ENCODE peak calls at places on chromosomes 2 and 18, in six cellular contexts. X is endothelial cell of umbilical vein, P is WTC11, I is K562, W is HepG2, D is H1. N is an unnamed sample.

GRCh38 chr2:134089454-134089853 is 164.4 kb upstream of the MGAT5 start:
- DNase-seq in P (no peak), D (no peak), X (no peak), I (no peak), W (peak; percentile 59), N (no peak)

GRCh38 chr2:105325389-105325963 is 4.1 kb downstream of the TGFBRAP1 start:
- DNase-seq in X (peak; percentile 97), P (no peak), I (no peak), W (no peak), D (no peak), N (no peak)

GRCh38 chr2:174607584-174607983 is 10.0 kb upstream of the WIPF1 start:
- DNase-seq in P (no peak), X (no peak), W (no peak), I (no peak), D (no peak), N (no peak)

GRCh38 chr2:47313728-47314127 is 89.2 kb upstream of the MSH2 start:
- DNase-seq in D (no peak), I (peak; percentile 24), W (no peak), P (peak; percentile 18), X (no peak), N (no peak)

GRCh38 chr18:65623686-65624085 is 127.1 kb upstream of the CDH7 start:
- DNase-seq in P (no peak), W (no peak), X (no peak), D (no peak), I (no peak), N (no peak)

GRCh38 chr2:236180831-236181453 is 12.8 kb upstream of the GBX2 start:
- DNase-seq in P (peak; percentile 78), W (peak; percentile 60), D (peak; percentile 84), X (peak; percentile 88), I (peak; percentile 64), N (peak; percentile 87)

GRCh38 chr2:83705146-83705545 is 753.9 kb downstream of the SUCLG1 start:
- DNase-seq in X (no peak), W (no peak), I (no peak), D (no peak), P (no peak), N (no peak)

GRCh38 chr2:62485780-62486765 is 19.9 kb downstream of the TMEM17 start:
- DNase-seq in P (no peak), D (no peak), W (peak; percentile 71), X (no peak), I (no peak), N (no peak)

GRCh38 chr2:23967846-23968245 is 27.6 kb downstream of the UBXN2A start:
- DNase-seq in D (no peak), I (no peak), X (no peak), P (no peak), W (no peak), N (no peak)

DNA sequence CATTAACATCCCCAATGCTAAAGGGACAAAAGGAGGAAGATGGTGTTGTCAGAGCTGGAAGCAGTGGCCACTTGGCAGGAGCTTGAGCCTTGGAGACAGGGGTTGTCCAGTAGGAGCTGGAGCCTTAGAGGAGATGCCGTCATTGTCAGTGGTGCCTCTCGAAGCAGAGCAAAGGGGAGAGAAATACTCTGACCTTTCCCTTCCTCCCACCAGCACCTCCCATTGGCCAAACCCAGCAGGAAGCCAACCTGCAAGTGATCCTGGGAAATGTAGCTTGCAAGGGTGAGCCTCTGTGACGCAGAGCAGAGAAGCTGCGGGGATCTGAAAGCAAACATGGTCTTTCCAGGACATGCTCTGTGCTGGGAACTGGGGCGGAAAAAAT is 33.7 kb upstream of the MRPL19 start:
- DNase-seq in D (no peak), X (no peak), I (no peak), P (no peak), W (no peak), N (no peak)
- TF ChIP-seq JUN in D (no peak), X (no peak), I (no peak), P (no peak), W (no peak), N (no peak)

GRCh38 chr2:212979799-212980198 is 171.6 kb downstream of the IKZF2 start:
- DNase-seq in X (no peak), W (no peak), P (no peak), I (no peak), D (no peak), N (no peak)
- TF ChIP-seq JUN in X (no peak), W (no peak), P (no peak), I (no peak), D (no peak), N (no peak)

GRCh38 chr2:71064754-71065621 is 3.5 kb upstream of the NAGK start:
- DNase-seq in X (no peak), D (no peak), W (no peak), I (no peak), P (no peak), N (no peak)

GRCh38 chr2:71064110-71064611 is 4.3 kb upstream of the NAGK start:
- DNase-seq in D (no peak), X (no peak), I (peak; percentile 17), W (no peak), P (no peak), N (no peak)

GRCh38 chr2:71063216-71063615 is 5.2 kb upstream of the NAGK start:
- DNase-seq in I (no peak), P (no peak), W (no peak), D (no peak), X (no peak), N (no peak)

GRCh38 chr2:71060211-71060610 is 8.2 kb upstream of the NAGK start:
- DNase-seq in D (no peak), W (no peak), I (no peak), X (no peak), P (no peak), N (no peak)

DNA sequence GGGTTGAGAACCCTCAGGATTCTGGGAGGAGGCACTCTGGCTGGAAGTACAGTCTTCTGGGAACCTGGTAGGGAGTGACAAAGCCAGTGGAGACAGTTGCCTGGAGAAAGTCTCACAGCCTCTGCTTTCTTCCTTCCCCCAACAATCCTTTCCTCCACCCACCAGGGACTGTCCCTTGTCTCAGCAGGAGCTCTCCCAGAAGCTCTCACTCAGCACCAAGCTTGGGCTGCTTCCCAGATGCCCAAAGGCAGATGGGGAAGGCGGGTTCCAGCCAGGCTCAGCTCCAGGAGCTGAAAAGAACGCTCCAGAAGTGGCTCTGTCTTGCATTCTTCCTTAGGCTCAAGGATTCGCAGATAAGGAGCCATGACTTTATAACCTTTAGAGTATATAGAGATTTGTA is 7.6 kb upstream of the NAGK start:
- DNase-seq in P (no peak), I (no peak), D (no peak), X (no peak), W (no peak), N (no peak)
- TF ChIP-seq JUN in P (no peak), I (no peak), D (no peak), X (no peak), W (no peak), N (no peak)

DNA sequence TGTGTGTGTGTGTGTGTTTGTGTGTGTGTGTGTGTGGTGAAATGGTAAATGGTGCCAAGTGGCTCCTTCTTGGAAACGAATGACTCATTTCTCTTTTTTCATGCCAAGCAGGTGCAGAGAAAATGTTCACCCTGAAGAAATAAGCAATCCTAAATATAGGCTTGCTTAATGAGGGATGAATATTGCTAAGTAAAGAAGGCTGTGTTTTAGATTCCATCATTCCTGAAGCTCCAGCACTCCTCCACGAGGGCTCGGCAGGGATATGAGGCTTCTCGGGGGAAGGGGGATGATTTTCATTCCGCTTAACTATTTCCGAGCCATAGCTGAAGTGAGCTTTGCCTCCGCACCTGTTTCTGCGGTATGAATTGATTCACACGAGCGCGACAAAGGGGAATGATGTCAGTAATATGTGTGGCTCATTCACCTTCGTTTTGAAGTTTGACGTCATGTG is 72.9 kb downstream of the TSN start:
- DNase-seq in W (no peak), X (no peak), D (no peak), I (no peak), P (no peak), N (no peak)
- TF ChIP-seq JUN in W (no peak), X (no peak), D (no peak), I (no peak), P (no peak), N (no peak)

GRCh38 chr2:42938671-42939370 is 146.4 kb upstream of the HAAO start:
- DNase-seq in X (no peak), P (no peak), D (no peak), I (no peak), W (no peak), N (no peak)

GRCh38 chr2:42937171-42937875 is 144.9 kb upstream of the HAAO start:
- DNase-seq in W (no peak), P (no peak), X (no peak), D (no peak), I (no peak), N (no peak)

GRCh38 chr2:42942214-42942989 is 150.0 kb upstream of the HAAO start:
- DNase-seq in P (no peak), W (peak; percentile 92), I (no peak), D (no peak), X (no peak), N (no peak)

GRCh38 chr2:42941633-42942176 is 149.3 kb upstream of the HAAO start:
- DNase-seq in P (no peak), W (peak; percentile 87), X (no peak), D (no peak), I (no peak), N (no peak)

GRCh38 chr2:42939411-42940206 is 147.2 kb upstream of the HAAO start:
- DNase-seq in P (no peak), X (peak; percentile 35), I (no peak), W (no peak), D (no peak), N (no peak)
- TF ChIP-seq JUN in P (no peak), X (no peak), I (no peak), W (no peak), D (no peak), N (no peak)

DNA sequence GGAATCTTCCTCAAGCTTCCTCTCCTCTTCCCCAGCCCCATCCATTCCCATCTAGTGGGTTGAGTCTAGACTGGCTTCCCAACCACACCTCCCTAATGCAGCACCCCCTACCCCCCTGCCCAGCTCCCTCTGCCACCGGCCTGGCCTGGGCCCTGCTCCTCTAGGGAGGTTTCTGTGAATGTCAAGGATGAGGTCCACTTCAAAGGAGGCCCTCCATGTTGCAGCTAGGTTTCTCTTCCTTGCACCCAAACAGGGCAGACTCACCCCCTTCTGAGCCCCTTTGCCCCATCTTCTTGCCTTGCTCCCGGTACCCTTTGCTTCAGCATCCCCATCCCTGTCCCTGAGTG is 18.3 kb downstream of the EMX1 start:
- DNase-seq in X (no peak), P (no peak), D (no peak), I (no peak), W (no peak), N (no peak)
- TF ChIP-seq JUN in X (no peak), P (no peak), D (no peak), I (no peak), W (no peak), N (no peak)

N was measured in A549.